ENCODE peak calls at places on chromosomes 4 and X, in six cellular contexts. One of them, this sample, is unnamed.

GRCh38 chrX:96182366-96182765 is 502.3 kb upstream of the DIAPH2 start:
- DNase-seq in colonic mucosa: peak
- DNase-seq in body of pancreas: no peak
- DNase-seq in CD4-positive, alpha-beta T cell: no peak
- DNase-seq in tibial nerve: no peak
- DNase-seq in WERI-Rb-1: peak
- DNase-seq in this sample: no peak

GRCh38 chrX:40422021-40422420 is 158.7 kb upstream of the ATP6AP2 start:
- DNase-seq in colonic mucosa: no peak
- DNase-seq in body of pancreas: no peak
- DNase-seq in CD4-positive, alpha-beta T cell: no peak
- DNase-seq in tibial nerve: no peak
- DNase-seq in WERI-Rb-1: no peak
- DNase-seq in this sample: no peak

GRCh38 chr4:64899563-64899962 is 490.3 kb upstream of the TECRL start:
- DNase-seq in colonic mucosa: no peak
- DNase-seq in body of pancreas: no peak
- DNase-seq in CD4-positive, alpha-beta T cell: no peak
- DNase-seq in tibial nerve: no peak
- DNase-seq in WERI-Rb-1: no peak
- DNase-seq in this sample: no peak

GRCh38 chr4:184441461-184442392 is 32.6 kb downstream of the IRF2 start:
- DNase-seq in colonic mucosa: no peak
- DNase-seq in body of pancreas: no peak
- DNase-seq in CD4-positive, alpha-beta T cell: no peak
- DNase-seq in tibial nerve: no peak
- DNase-seq in WERI-Rb-1: peak
- DNase-seq in this sample: no peak

GRCh38 chr4:172706000-172706399 is 462.6 kb upstream of the GALNT7 start:
- DNase-seq in colonic mucosa: no peak
- DNase-seq in body of pancreas: no peak
- DNase-seq in CD4-positive, alpha-beta T cell: no peak
- DNase-seq in tibial nerve: no peak
- DNase-seq in WERI-Rb-1: no peak
- DNase-seq in this sample: no peak

GRCh38 chr4:177375372-177375771 is 65.7 kb downstream of the NEIL3 start:
- DNase-seq in colonic mucosa: no peak
- DNase-seq in body of pancreas: no peak
- DNase-seq in CD4-positive, alpha-beta T cell: no peak
- DNase-seq in tibial nerve: no peak
- DNase-seq in WERI-Rb-1: no peak
- DNase-seq in this sample: no peak

GRCh38 chr4:151034829-151035228 is 19.7 kb upstream of the LRBA start:
- DNase-seq in colonic mucosa: no peak
- DNase-seq in body of pancreas: no peak
- DNase-seq in CD4-positive, alpha-beta T cell: no peak
- DNase-seq in tibial nerve: no peak
- DNase-seq in WERI-Rb-1: no peak
- DNase-seq in this sample: no peak

GRCh38 chr4:33890841-33891240 is 2353.5 kb downstream of the ARAP2 start:
- DNase-seq in colonic mucosa: no peak
- DNase-seq in body of pancreas: no peak
- DNase-seq in CD4-positive, alpha-beta T cell: no peak
- DNase-seq in tibial nerve: no peak
- DNase-seq in WERI-Rb-1: no peak
- DNase-seq in this sample: no peak

GRCh38 chrX:149498767-149499166 is 6.3 kb downstream of the IDS start:
- DNase-seq in colonic mucosa: no peak
- DNase-seq in body of pancreas: no peak
- DNase-seq in CD4-positive, alpha-beta T cell: no peak
- DNase-seq in tibial nerve: no peak
- DNase-seq in WERI-Rb-1: no peak
- DNase-seq in this sample: no peak

GRCh38 chr4:152992027-152992426 is 55.9 kb downstream of the FHDC1 start:
- DNase-seq in colonic mucosa: peak
- DNase-seq in body of pancreas: no peak
- DNase-seq in CD4-positive, alpha-beta T cell: no peak
- DNase-seq in tibial nerve: no peak
- DNase-seq in WERI-Rb-1: no peak
- DNase-seq in this sample: no peak

GRCh38 chr4:94758700-94759399 is 1.1 kb downstream of the BMPR1B start:
- DNase-seq in colonic mucosa: no peak
- DNase-seq in body of pancreas: no peak
- DNase-seq in CD4-positive, alpha-beta T cell: no peak
- DNase-seq in tibial nerve: no peak
- DNase-seq in WERI-Rb-1: peak
- DNase-seq in this sample: no peak

GRCh38 chr4:114599231-114600065 is 841 bp downstream of the UGT8 start:
- DNase-seq in colonic mucosa: peak
- DNase-seq in body of pancreas: peak
- DNase-seq in CD4-positive, alpha-beta T cell: no peak
- DNase-seq in tibial nerve: no peak
- DNase-seq in WERI-Rb-1: peak
- DNase-seq in this sample: no peak

GRCh38 chr4:76108467-76109181 is 34.1 kb downstream of the ART3 start:
- DNase-seq in colonic mucosa: no peak
- DNase-seq in body of pancreas: no peak
- DNase-seq in CD4-positive, alpha-beta T cell: no peak
- DNase-seq in tibial nerve: no peak
- DNase-seq in WERI-Rb-1: no peak
- DNase-seq in this sample: no peak

GRCh38 chrX:45063319-45064095 is 137.2 kb downstream of the DIPK2B start:
- DNase-seq in colonic mucosa: peak
- DNase-seq in body of pancreas: no peak
- DNase-seq in CD4-positive, alpha-beta T cell: no peak
- DNase-seq in tibial nerve: no peak
- DNase-seq in WERI-Rb-1: no peak
- DNase-seq in this sample: no peak

GRCh38 chr4:185787926-185788679 is 23.9 kb downstream of the SORBS2 start:
- DNase-seq in colonic mucosa: no peak
- DNase-seq in body of pancreas: no peak
- DNase-seq in CD4-positive, alpha-beta T cell: no peak
- DNase-seq in tibial nerve: no peak
- DNase-seq in WERI-Rb-1: no peak
- DNase-seq in this sample: no peak

GRCh38 chrX:106874075-106874474 is 29.1 kb downstream of the RIPPLY1 start:
- DNase-seq in colonic mucosa: no peak
- DNase-seq in body of pancreas: no peak
- DNase-seq in CD4-positive, alpha-beta T cell: no peak
- DNase-seq in tibial nerve: no peak
- DNase-seq in WERI-Rb-1: no peak
- DNase-seq in this sample: no peak

GRCh38 chr4:73650255-73650654 is 30.0 kb upstream of the RASSF6 start:
- DNase-seq in colonic mucosa: no peak
- DNase-seq in body of pancreas: no peak
- DNase-seq in CD4-positive, alpha-beta T cell: no peak
- DNase-seq in tibial nerve: no peak
- DNase-seq in WERI-Rb-1: no peak
- DNase-seq in this sample: no peak

GRCh38 chrX:10554612-10555270 is 65.6 kb downstream of the MID1 start:
- DNase-seq in colonic mucosa: no peak
- DNase-seq in body of pancreas: no peak
- DNase-seq in CD4-positive, alpha-beta T cell: no peak
- DNase-seq in tibial nerve: no peak
- DNase-seq in WERI-Rb-1: no peak
- DNase-seq in this sample: no peak
- H3K27ac ChIP-seq in colonic mucosa: no peak
- H3K27ac ChIP-seq in body of pancreas: no peak
- H3K27ac ChIP-seq in CD4-positive, alpha-beta T cell: no peak
- H3K27ac ChIP-seq in tibial nerve: peak
- H3K27ac ChIP-seq in WERI-Rb-1: no peak
- H3K27ac ChIP-seq in this sample: no peak

DNA sequence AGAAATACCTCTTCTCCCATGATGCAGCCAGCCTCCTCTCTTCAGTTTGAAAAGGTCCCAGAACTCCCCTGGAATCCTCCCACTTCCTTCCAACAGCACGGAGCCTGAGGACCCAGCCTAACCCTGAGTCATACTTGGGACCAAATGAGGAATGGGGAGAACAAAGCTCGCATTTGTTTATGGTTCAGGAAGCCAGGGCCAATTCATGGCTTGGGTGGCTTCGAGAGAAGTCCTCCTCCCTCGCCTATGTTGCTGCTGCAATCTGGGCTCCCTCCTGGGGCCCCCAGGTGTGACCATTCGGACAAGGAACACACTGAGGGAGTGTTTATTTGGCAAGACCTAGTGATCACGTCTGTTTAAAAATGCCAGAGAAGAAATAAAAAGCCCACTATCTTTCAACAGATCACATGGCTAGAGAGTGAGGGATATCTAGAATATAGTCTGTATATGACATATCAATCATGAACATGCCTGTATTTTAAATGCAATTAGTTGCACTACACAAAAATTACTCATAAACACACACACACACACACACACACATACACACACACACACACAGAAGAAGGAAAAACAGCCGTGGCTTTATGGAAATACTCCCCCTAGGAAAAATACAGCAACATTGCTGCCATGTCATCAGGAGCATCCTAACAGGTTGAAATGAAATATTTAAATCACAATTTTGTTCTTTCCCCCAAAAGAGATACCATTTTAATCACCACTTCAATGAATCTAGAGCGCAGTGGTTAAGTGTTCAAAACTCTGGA is 155.7 kb upstream of the MAP3K15 start:
- DNase-seq in colonic mucosa: peak
- DNase-seq in body of pancreas: no peak
- DNase-seq in CD4-positive, alpha-beta T cell: no peak
- DNase-seq in tibial nerve: peak
- DNase-seq in WERI-Rb-1: no peak
- DNase-seq in this sample: peak
- H3K27ac ChIP-seq in colonic mucosa: peak
- H3K27ac ChIP-seq in body of pancreas: no peak
- H3K27ac ChIP-seq in CD4-positive, alpha-beta T cell: no peak
- H3K27ac ChIP-seq in tibial nerve: peak
- H3K27ac ChIP-seq in WERI-Rb-1: no peak
- H3K27ac ChIP-seq in this sample: peak

DNA sequence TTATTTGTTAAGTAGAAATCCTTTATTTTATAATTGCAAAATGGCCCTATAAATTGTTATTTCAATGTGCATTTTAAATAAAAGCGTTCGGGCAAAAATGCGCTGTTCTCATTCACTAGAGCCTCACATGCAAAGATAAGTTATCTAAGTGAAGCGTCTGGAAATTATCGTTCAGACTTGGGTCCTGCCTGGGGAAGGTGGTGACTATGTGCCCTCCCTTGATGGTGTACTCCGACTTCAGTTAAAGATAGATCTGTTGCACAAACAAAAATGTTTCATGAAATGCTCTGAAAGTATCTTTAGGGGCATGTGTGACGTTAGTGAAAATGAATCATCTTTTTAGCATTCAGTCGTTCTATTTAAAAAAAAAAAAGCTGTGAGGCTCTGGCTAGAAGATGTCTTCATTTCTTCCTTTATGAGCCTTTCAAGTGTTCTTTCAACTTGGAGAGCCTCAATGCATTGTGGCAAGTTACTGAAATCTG is 82.8 kb downstream of the AFF1 start:
- DNase-seq in colonic mucosa: no peak
- DNase-seq in body of pancreas: no peak
- DNase-seq in CD4-positive, alpha-beta T cell: peak
- DNase-seq in tibial nerve: no peak
- DNase-seq in WERI-Rb-1: no peak
- DNase-seq in this sample: no peak
- H3K27ac ChIP-seq in colonic mucosa: no peak
- H3K27ac ChIP-seq in body of pancreas: peak
- H3K27ac ChIP-seq in CD4-positive, alpha-beta T cell: no peak
- H3K27ac ChIP-seq in tibial nerve: no peak
- H3K27ac ChIP-seq in WERI-Rb-1: no peak
- H3K27ac ChIP-seq in this sample: no peak

DNA sequence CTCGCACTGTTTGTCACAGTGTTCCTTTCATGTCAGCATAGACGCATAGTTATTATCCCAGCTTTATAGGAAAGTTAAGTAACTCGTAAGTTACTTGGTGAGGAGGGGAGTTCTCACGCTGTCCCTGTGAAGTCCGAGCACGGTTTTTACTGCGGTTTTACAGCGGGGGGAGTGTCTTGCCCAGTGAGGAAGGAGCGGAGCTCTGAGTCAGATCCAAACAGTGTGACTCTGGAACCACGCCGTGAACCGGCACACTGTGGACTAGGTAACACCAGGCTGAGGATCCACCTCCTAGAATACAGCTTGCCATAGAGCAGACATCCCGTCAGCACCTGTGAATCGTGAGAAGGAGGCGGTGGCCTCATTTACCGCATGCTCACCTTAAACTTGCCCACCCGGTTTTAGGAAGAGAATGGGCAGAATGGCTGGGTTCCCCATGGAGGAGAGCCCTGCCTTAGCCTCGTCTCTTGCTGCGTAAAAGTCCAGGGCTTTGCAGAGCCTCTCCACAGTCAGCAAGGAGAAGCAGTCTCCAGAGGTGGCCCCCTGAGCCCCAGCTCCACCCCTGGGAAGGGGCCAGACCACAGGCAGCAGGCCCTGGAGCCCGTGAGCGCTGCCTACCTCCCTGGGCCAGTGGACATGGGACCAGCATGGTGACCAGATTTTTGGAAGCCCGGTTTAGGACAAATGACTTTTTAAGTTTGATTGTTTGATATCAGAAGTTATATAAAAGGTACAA is 40.2 kb upstream of the HGFAC start:
- DNase-seq in colonic mucosa: no peak
- DNase-seq in body of pancreas: no peak
- DNase-seq in CD4-positive, alpha-beta T cell: no peak
- DNase-seq in tibial nerve: no peak
- DNase-seq in WERI-Rb-1: no peak
- DNase-seq in this sample: no peak
- H3K27ac ChIP-seq in colonic mucosa: no peak
- H3K27ac ChIP-seq in body of pancreas: no peak
- H3K27ac ChIP-seq in CD4-positive, alpha-beta T cell: no peak
- H3K27ac ChIP-seq in tibial nerve: peak
- H3K27ac ChIP-seq in WERI-Rb-1: no peak
- H3K27ac ChIP-seq in this sample: no peak

GRCh38 chrX:69218407-69218806 is 53.2 kb upstream of the PJA1 start:
- DNase-seq in colonic mucosa: no peak
- DNase-seq in body of pancreas: no peak
- DNase-seq in CD4-positive, alpha-beta T cell: no peak
- DNase-seq in tibial nerve: no peak
- DNase-seq in WERI-Rb-1: no peak
- DNase-seq in this sample: no peak

GRCh38 chrX:69216446-69216845 is 51.2 kb upstream of the PJA1 start:
- DNase-seq in colonic mucosa: no peak
- DNase-seq in body of pancreas: no peak
- DNase-seq in CD4-positive, alpha-beta T cell: no peak
- DNase-seq in tibial nerve: no peak
- DNase-seq in WERI-Rb-1: no peak
- DNase-seq in this sample: no peak

GRCh38 chrX:69216911-69217310 is 51.7 kb upstream of the PJA1 start:
- DNase-seq in colonic mucosa: no peak
- DNase-seq in body of pancreas: no peak
- DNase-seq in CD4-positive, alpha-beta T cell: no peak
- DNase-seq in tibial nerve: no peak
- DNase-seq in WERI-Rb-1: no peak
- DNase-seq in this sample: no peak

GRCh38 chrX:69214463-69214862 is 49.2 kb upstream of the PJA1 start:
- DNase-seq in colonic mucosa: no peak
- DNase-seq in body of pancreas: no peak
- DNase-seq in CD4-positive, alpha-beta T cell: no peak
- DNase-seq in tibial nerve: no peak
- DNase-seq in WERI-Rb-1: no peak
- DNase-seq in this sample: no peak

DNA sequence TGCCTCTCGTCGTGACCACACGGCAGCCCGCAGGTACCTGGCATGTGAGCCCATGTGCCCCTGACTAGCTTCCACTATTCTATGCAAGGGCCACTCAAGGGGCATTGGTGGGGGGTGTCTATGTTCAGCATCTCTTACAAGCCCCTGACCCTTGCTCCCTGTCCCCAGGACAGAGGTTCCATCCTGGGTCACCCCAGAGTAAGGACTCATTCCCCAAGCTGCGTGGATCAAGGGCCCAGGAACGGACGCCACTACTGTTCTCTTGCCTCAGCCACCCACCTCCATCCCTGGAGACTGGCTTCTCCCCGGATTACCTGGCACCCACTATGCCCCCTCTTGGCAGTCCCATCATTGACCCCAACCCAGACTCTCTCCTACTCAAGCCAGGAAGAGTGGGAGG is 49.9 kb upstream of the PJA1 start:
- DNase-seq in colonic mucosa: no peak
- DNase-seq in body of pancreas: no peak
- DNase-seq in CD4-positive, alpha-beta T cell: no peak
- DNase-seq in tibial nerve: no peak
- DNase-seq in WERI-Rb-1: no peak
- DNase-seq in this sample: no peak
- H3K27ac ChIP-seq in colonic mucosa: no peak
- H3K27ac ChIP-seq in body of pancreas: no peak
- H3K27ac ChIP-seq in CD4-positive, alpha-beta T cell: no peak
- H3K27ac ChIP-seq in tibial nerve: no peak
- H3K27ac ChIP-seq in WERI-Rb-1: no peak
- H3K27ac ChIP-seq in this sample: no peak

This sample was measured in substantia nigra.